ENCODE peak calls at places on chromosomes 13 and 19, in ten cellular contexts. S, W, U, J, L, Y, C, D, M and B are unnamed samples.

GRCh38 chr13:23674795-23675640 is 104.8 kb downstream of the TNFRSF19 start:
- DNase-seq in S (no peak), W (no peak), U (peak; percentile 52), J (no peak), L (peak; percentile 74), Y (peak; percentile 79), C (no peak), D (no peak), M (peak; percentile 95), B (peak; percentile 82)

GRCh38 chr19:35087393-35087792 is 28.2 kb upstream of the FXYD3 start:
- DNase-seq in S (no peak), W (no peak), U (no peak), J (no peak), L (no peak), Y (no peak), C (no peak), D (no peak), M (no peak), B (no peak)

GRCh38 chr13:32969516-32969941 is 46.7 kb upstream of the KL start:
- DNase-seq in S (no peak), W (no peak), U (peak; percentile 97), J (no peak), L (peak; percentile 64), Y (no peak), C (no peak), D (no peak), M (peak; percentile 68), B (no peak)

GRCh38 chr13:98260357-98261164 is 83.5 kb upstream of the RNF113B start:
- DNase-seq in S (no peak), W (no peak), U (no peak), J (no peak), L (no peak), Y (no peak), C (no peak), D (no peak), M (no peak), B (no peak)

GRCh38 chr13:111626371-111627305 is 306.2 kb downstream of the TEX29 start:
- DNase-seq in S (no peak), W (no peak), U (no peak), J (no peak), L (no peak), Y (no peak), C (no peak), D (no peak), M (no peak), B (no peak)

GRCh38 chr13:50679321-50679720 is 164.2 kb downstream of the DLEU7 start:
- DNase-seq in S (no peak), W (no peak), U (peak; percentile 20), J (no peak), L (no peak), Y (no peak), C (no peak), D (no peak), M (peak; percentile 74), B (no peak)

GRCh38 chr19:24074720-24075119 is 12.3 kb upstream of the ZNF254 start:
- DNase-seq in S (no peak), W (no peak), U (no peak), J (no peak), L (no peak), Y (peak; percentile 57), C (no peak), D (no peak), M (peak; percentile 83), B (no peak)

GRCh38 chr19:46413262-46414031 is at the start of gene CCDC8:
- DNase-seq in S (no peak), W (no peak), U (peak; percentile 92), J (no peak), L (peak; percentile 70), Y (peak; percentile 97), C (peak; percentile 84), D (no peak), M (peak; percentile 85), B (peak; percentile 81)

GRCh38 chr13:85742355-85742754 is 56.9 kb downstream of the SLITRK6 start:
- DNase-seq in S (no peak), W (no peak), U (no peak), J (no peak), L (no peak), Y (no peak), C (no peak), D (no peak), M (no peak), B (no peak)

GRCh38 chr13:97853550-97853949 is 99.9 kb upstream of the IPO5 start:
- DNase-seq in S (no peak), W (no peak), U (no peak), J (no peak), L (peak; percentile 33), Y (no peak), C (no peak), D (no peak), M (peak; percentile 62), B (no peak)

GRCh38 chr19:1507192-1507660 is 5.6 kb downstream of the ADAMTSL5 start:
- DNase-seq in S (no peak), W (no peak), U (no peak), J (no peak), L (no peak), Y (no peak), C (no peak), D (no peak), M (no peak), B (no peak)

GRCh38 chr19:30227661-30228112 is 144.5 kb upstream of the ZNF536 start:
- DNase-seq in S (no peak), W (peak; percentile 6), U (peak; percentile 63), J (no peak), L (peak; percentile 91), Y (peak; percentile 42), C (peak; percentile 69), D (no peak), M (peak; percentile 53), B (peak; percentile 52)

GRCh38 chr19:2038284-2039081 is 12.6 kb downstream of the MKNK2 start:
- DNase-seq in S (no peak), W (no peak), U (no peak), J (no peak), L (no peak), Y (no peak), C (no peak), D (no peak), M (no peak), B (no peak)

GRCh38 chr13:44306401-44307192 is 67.0 kb upstream of the SERP2 start:
- DNase-seq in S (no peak), W (no peak), U (peak; percentile 91), J (no peak), L (peak; percentile 59), Y (peak; percentile 97), C (no peak), D (no peak), M (peak; percentile 99), B (peak; percentile 86)

GRCh38 chr19:10113592-10113963 is 2.1 kb downstream of the P2RY11 start:
- DNase-seq in S (no peak), W (no peak), U (no peak), J (no peak), L (no peak), Y (no peak), C (no peak), D (no peak), M (peak; percentile 10), B (no peak)

GRCh38 chr19:307111-307531 is 15.9 kb upstream of the PLPP2 start:
- DNase-seq in S (no peak), W (no peak), U (no peak), J (no peak), L (no peak), Y (no peak), C (no peak), D (no peak), M (no peak), B (no peak)

GRCh38 chr19:49892716-49893115 is 4.0 kb downstream of the IL4I1 start:
- DNase-seq in S (no peak), W (no peak), U (no peak), J (no peak), L (no peak), Y (no peak), C (no peak), D (no peak), M (no peak), B (no peak)

GRCh38 chr13:76992548-76993001 is 694 bp downstream of the CLN5 start:
- DNase-seq in S (no peak), W (peak; percentile 2), U (peak; percentile 56), J (no peak), L (peak; percentile 25), Y (peak; percentile 54), C (peak; percentile 42), D (no peak), M (peak; percentile 43), B (no peak)

GRCh38 chr13:20550799-20551198 is 16.2 kb upstream of the IFT88 start:
- DNase-seq in S (no peak), W (no peak), U (no peak), J (no peak), L (no peak), Y (no peak), C (no peak), D (no peak), M (no peak), B (no peak)

GRCh38 chr19:43820098-43820860 is 6.8 kb upstream of the ZNF283 start:
- DNase-seq in S (no peak), W (no peak), U (peak; percentile 22), J (no peak), L (peak; percentile 72), Y (peak; percentile 57), C (no peak), D (peak; percentile 7), M (peak; percentile 66), B (peak; percentile 19)

GRCh38 chr19:35225951-35226350 is 2.6 kb downstream of the FAM187B start:
- DNase-seq in S (no peak), W (no peak), U (no peak), J (no peak), L (no peak), Y (no peak), C (no peak), D (no peak), M (no peak), B (no peak)

GRCh38 chr13:108915095-108915633 is 285.8 kb downstream of the MYO16 start:
- DNase-seq in S (no peak), W (no peak), U (peak; percentile 42), J (no peak), L (no peak), Y (peak; percentile 32), C (no peak), D (no peak), M (peak; percentile 77), B (peak; percentile 13)

GRCh38 chr19:28980236-28980868 is 232.6 kb downstream of the UQCRFS1 start:
- DNase-seq in S (no peak), W (no peak), U (peak; percentile 77), J (no peak), L (peak; percentile 68), Y (no peak), C (no peak), D (no peak), M (peak; percentile 75), B (no peak)

GRCh38 chr19:8204961-8205360 is 4.2 kb upstream of the CERS4 start:
- DNase-seq in S (no peak), W (no peak), U (no peak), J (no peak), L (no peak), Y (no peak), C (no peak), D (no peak), M (no peak), B (no peak)

GRCh38 chr19:36245210-36246005 is 30.5 kb downstream of the ZNF146 start:
- DNase-seq in S (no peak), W (no peak), U (peak; percentile 14), J (no peak), L (peak; percentile 65), Y (no peak), C (no peak), D (no peak), M (no peak), B (no peak)

GRCh38 chr13:48600374-48601364 is 53.1 kb upstream of the CYSLTR2 start:
- DNase-seq in S (no peak), W (no peak), U (peak; percentile 87), J (no peak), L (no peak), Y (peak; percentile 49), C (no peak), D (no peak), M (peak; percentile 49), B (no peak)

GRCh38 chr13:113151745-113152707 is 6.4 kb upstream of the PROZ start:
- DNase-seq in S (no peak), W (no peak), U (peak; percentile 30), J (no peak), L (peak; percentile 57), Y (no peak), C (no peak), D (no peak), M (peak; percentile 43), B (no peak)

GRCh38 chr13:113650731-113651148 is 7.3 kb downstream of the ATP4B start:
- DNase-seq in S (no peak), W (no peak), U (no peak), J (no peak), L (no peak), Y (no peak), C (no peak), D (no peak), M (no peak), B (no peak)